ENCODE peak calls at places on chromosomes 2 and 18, in four cellular contexts. One of them, this sample, is unnamed.

GRCh38 chr2:158228943-158229508 is 127.3 kb downstream of the UPP2 start:
- DNase-seq in psoas muscle: no peak
- DNase-seq in neural progenitor cell: no peak
- DNase-seq in ovary: no peak
- DNase-seq in this sample: no peak

GRCh38 chr18:1350931-1351450 is 446.3 kb downstream of the ADCYAP1 start:
- DNase-seq in psoas muscle: no peak
- DNase-seq in neural progenitor cell: no peak
- DNase-seq in ovary: no peak
- DNase-seq in this sample: no peak

GRCh38 chr2:152415811-152416210 is 80.8 kb downstream of the FMNL2 start:
- DNase-seq in neural progenitor cell: no peak
- DNase-seq in ovary: no peak
- DNase-seq in psoas muscle: no peak
- DNase-seq in this sample: no peak

GRCh38 chr2:171726841-171727460 is 39.7 kb downstream of the DYNC1I2 start:
- DNase-seq in neural progenitor cell: no peak
- DNase-seq in ovary: no peak
- DNase-seq in psoas muscle: no peak
- DNase-seq in this sample: no peak

GRCh38 chr2:54386993-54387590 is 69.0 kb upstream of the SPTBN1 start:
- DNase-seq in neural progenitor cell: no peak
- DNase-seq in psoas muscle: peak; percentile 45
- DNase-seq in ovary: peak; percentile 53
- DNase-seq in this sample: no peak

GRCh38 chr2:200459101-200459500 is 50.8 kb downstream of the KCTD18 start:
- DNase-seq in psoas muscle: no peak
- DNase-seq in neural progenitor cell: no peak
- DNase-seq in ovary: no peak
- DNase-seq in this sample: no peak

GRCh38 chr18:53753616-53754015 is 470.9 kb downstream of the MBD2 start:
- DNase-seq in psoas muscle: no peak
- DNase-seq in ovary: no peak
- DNase-seq in neural progenitor cell: peak; percentile 71
- DNase-seq in this sample: no peak

GRCh38 chr2:98911376-98912154 is 24.5 kb downstream of the CRACDL start:
- DNase-seq in ovary: no peak
- DNase-seq in psoas muscle: no peak
- DNase-seq in neural progenitor cell: no peak
- DNase-seq in this sample: no peak

GRCh38 chr2:204030337-204030736 is 93.8 kb downstream of the ICOS start:
- DNase-seq in ovary: no peak
- DNase-seq in neural progenitor cell: no peak
- DNase-seq in psoas muscle: no peak
- DNase-seq in this sample: no peak

GRCh38 chr2:186456941-186457340 is 29.1 kb upstream of the ZC3H15 start:
- DNase-seq in psoas muscle: no peak
- DNase-seq in ovary: no peak
- DNase-seq in neural progenitor cell: no peak
- DNase-seq in this sample: no peak

GRCh38 chr2:39059366-39059952 is 61.4 kb downstream of the SOS1 start:
- DNase-seq in ovary: no peak
- DNase-seq in psoas muscle: no peak
- DNase-seq in neural progenitor cell: peak; percentile 67
- DNase-seq in this sample: no peak

GRCh38 chr2:45391866-45392265 is 219.2 kb downstream of the SRBD1 start:
- DNase-seq in ovary: no peak
- DNase-seq in neural progenitor cell: no peak
- DNase-seq in psoas muscle: no peak
- DNase-seq in this sample: no peak

GRCh38 chr2:30428827-30429461 is 18.1 kb upstream of the LCLAT1 start:
- DNase-seq in psoas muscle: no peak
- DNase-seq in neural progenitor cell: no peak
- DNase-seq in ovary: no peak
- DNase-seq in this sample: no peak

GRCh38 chr18:76256897-76257500 is 238.0 kb downstream of the ZNF516 start:
- DNase-seq in psoas muscle: no peak
- DNase-seq in ovary: peak; percentile 61
- DNase-seq in neural progenitor cell: peak; percentile 70
- DNase-seq in this sample: no peak

GRCh38 chr2:203532957-203533695 is 2.0 kb downstream of the RAPH1 start:
- DNase-seq in ovary: no peak
- DNase-seq in psoas muscle: no peak
- DNase-seq in neural progenitor cell: peak; percentile 52
- DNase-seq in this sample: peak; percentile 16

GRCh38 chr2:135494503-135494902 is 36.5 kb downstream of the ZRANB3 start:
- DNase-seq in neural progenitor cell: no peak
- DNase-seq in psoas muscle: no peak
- DNase-seq in ovary: no peak
- DNase-seq in this sample: no peak

GRCh38 chr2:211174021-211174420 is 617.6 kb downstream of the CPS1 start:
- DNase-seq in neural progenitor cell: no peak
- DNase-seq in ovary: no peak
- DNase-seq in psoas muscle: no peak
- DNase-seq in this sample: no peak

GRCh38 chr2:205743982-205744644 is 61.8 kb downstream of the NRP2 start:
- DNase-seq in ovary: no peak
- DNase-seq in neural progenitor cell: no peak
- DNase-seq in psoas muscle: no peak
- DNase-seq in this sample: no peak

GRCh38 chr2:140157816-140158215 is 1377.6 kb upstream of the NXPH2 start:
- DNase-seq in psoas muscle: no peak
- DNase-seq in neural progenitor cell: no peak
- DNase-seq in ovary: no peak
- DNase-seq in this sample: no peak

GRCh38 chr2:237474511-237474911 is 12.5 kb upstream of the MLPH start:
- DNase-seq in ovary: peak; percentile 71
- DNase-seq in neural progenitor cell: no peak
- DNase-seq in psoas muscle: peak; percentile 41
- DNase-seq in this sample: no peak

GRCh38 chr2:195658541-195658890 is 1.5 kb downstream of the SLC39A10 start:
- DNase-seq in neural progenitor cell: no peak
- DNase-seq in ovary: no peak
- DNase-seq in psoas muscle: no peak
- DNase-seq in this sample: no peak

GRCh38 chr2:177296047-177296446 is 31.5 kb upstream of the NFE2L2 start:
- DNase-seq in psoas muscle: no peak
- DNase-seq in ovary: no peak
- DNase-seq in neural progenitor cell: no peak
- DNase-seq in this sample: no peak

GRCh38 chr18:79524181-79525078 is 128.7 kb downstream of the NFATC1 start:
- DNase-seq in neural progenitor cell: no peak
- DNase-seq in psoas muscle: no peak
- DNase-seq in ovary: peak; percentile 33
- DNase-seq in this sample: no peak

GRCh38 chr2:111692311-111692710 is 191.7 kb downstream of the ANAPC1 start:
- DNase-seq in psoas muscle: no peak
- DNase-seq in neural progenitor cell: no peak
- DNase-seq in ovary: no peak
- DNase-seq in this sample: no peak

GRCh38 chr18:23380001-23380550 is 73.0 kb upstream of the RIOK3 start:
- DNase-seq in ovary: no peak
- DNase-seq in psoas muscle: no peak
- DNase-seq in neural progenitor cell: no peak
- DNase-seq in this sample: no peak

DNA sequence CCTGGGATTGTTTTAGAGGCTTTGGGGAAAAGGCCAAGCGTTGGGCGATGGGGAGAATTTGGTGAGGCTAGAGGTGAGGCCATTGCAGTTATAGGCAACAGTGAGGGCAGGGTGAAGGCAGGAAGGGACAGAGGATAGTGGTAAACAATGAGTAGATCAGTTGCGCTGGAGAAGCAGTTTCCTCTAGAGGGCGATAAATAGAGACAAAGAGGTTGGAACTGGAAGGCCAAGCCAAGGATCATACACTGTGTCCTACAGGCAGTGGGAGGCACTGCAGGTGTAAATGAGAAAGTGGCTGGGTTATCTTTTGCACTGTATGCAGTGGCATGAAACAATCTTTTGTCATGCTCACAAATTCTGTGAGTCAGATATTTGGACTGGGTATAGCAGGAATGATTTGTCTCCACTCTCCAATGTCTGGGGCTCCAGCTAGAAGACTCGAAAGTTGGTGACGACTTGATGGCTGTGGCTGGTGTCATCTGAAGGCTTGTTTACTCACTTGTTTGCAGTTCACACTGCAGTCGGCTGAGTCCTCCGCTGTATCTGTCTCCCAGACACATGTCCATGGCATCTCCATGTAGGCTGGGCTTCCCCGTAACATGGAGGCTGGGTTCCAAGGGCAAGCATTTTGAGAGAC is 82.1 kb downstream of the TNP1 start:
- DNase-seq in psoas muscle: no peak
- DNase-seq in ovary: no peak
- DNase-seq in neural progenitor cell: peak; percentile 88
- DNase-seq in this sample: no peak
- TF ChIP-seq CTCF in psoas muscle: peak; percentile 45
- TF ChIP-seq CTCF in ovary: no peak
- TF ChIP-seq CTCF in neural progenitor cell: peak; percentile 92
- TF ChIP-seq CTCF in this sample: peak; percentile 52

GRCh38 chr2:109677815-109678580 is 63.8 kb downstream of the SOWAHC start:
- DNase-seq in neural progenitor cell: no peak
- DNase-seq in psoas muscle: no peak
- DNase-seq in ovary: no peak
- DNase-seq in this sample: no peak

GRCh38 chr2:109681633-109682032 is 67.5 kb downstream of the SOWAHC start:
- DNase-seq in ovary: no peak
- DNase-seq in psoas muscle: no peak
- DNase-seq in neural progenitor cell: no peak
- DNase-seq in this sample: no peak

GRCh38 chr2:109680523-109681297 is 66.5 kb downstream of the SOWAHC start:
- DNase-seq in neural progenitor cell: no peak
- DNase-seq in ovary: no peak
- DNase-seq in psoas muscle: no peak
- DNase-seq in this sample: no peak

GRCh38 chr2:109676346-109676897 is 62.3 kb downstream of the SOWAHC start:
- DNase-seq in neural progenitor cell: no peak
- DNase-seq in ovary: no peak
- DNase-seq in psoas muscle: no peak
- DNase-seq in this sample: no peak

GRCh38 chr2:109679627-109680026 is 65.5 kb downstream of the SOWAHC start:
- DNase-seq in ovary: no peak
- DNase-seq in psoas muscle: no peak
- DNase-seq in neural progenitor cell: no peak
- DNase-seq in this sample: no peak
- H3K27ac ChIP-seq in ovary: no peak overlapping the region
- H3K27ac ChIP-seq in psoas muscle: no peak overlapping the region
- H3K27ac ChIP-seq in neural progenitor cell: no peak overlapping the region
- H3K27ac ChIP-seq in this sample: no peak overlapping the region

DNA sequence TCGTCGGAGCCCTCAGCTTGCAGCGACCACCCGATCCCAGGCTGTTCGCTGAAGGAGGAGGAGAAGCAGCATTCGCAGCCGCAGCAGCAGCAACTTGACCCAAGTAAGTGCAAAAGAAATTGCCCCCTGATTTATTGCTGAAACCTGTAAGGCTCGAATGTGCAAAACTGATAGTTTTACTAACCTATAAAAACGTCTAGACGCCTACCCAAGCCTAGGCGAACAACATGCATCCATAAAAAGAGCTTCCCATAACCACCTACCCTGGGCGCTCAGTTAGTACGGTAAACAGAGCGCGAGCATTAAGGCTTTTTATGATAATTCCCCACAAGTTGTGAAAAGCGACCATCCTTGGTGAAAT is 944 bp downstream of the HOXD9 start:
- DNase-seq in ovary: no peak
- DNase-seq in psoas muscle: no peak
- DNase-seq in neural progenitor cell: no peak
- DNase-seq in this sample: no peak
- H3K4me3 ChIP-seq in ovary: peak overlapping the region; percentile 76
- H3K4me3 ChIP-seq in psoas muscle: peak overlapping the region; percentile 83
- H3K4me3 ChIP-seq in neural progenitor cell: peak overlapping the region; percentile 42
- H3K4me3 ChIP-seq in this sample: no peak overlapping the region

DNA sequence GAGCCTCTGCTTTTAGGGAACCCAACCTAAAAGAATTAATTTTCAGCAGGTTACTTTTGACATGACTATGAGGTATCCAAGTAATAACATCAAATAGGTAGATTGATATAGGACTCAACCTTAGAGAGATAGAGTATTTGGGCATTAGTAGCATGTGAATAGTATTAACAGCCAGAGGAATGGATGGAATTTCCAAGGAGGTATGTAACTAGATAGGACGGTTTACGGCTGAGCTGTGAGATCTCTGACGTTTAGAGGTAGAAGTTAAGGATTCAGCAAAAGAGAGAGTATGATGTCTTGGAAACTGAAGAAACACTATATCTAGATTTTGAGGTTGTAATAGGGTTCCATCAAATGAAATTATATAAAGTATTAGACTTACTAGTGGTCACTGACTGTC is 70.3 kb downstream of the HNMT start:
- DNase-seq in psoas muscle: no peak
- DNase-seq in ovary: no peak
- DNase-seq in neural progenitor cell: peak; percentile 4
- DNase-seq in this sample: no peak
- TF ChIP-seq CTCF in psoas muscle: no peak
- TF ChIP-seq CTCF in ovary: no peak
- TF ChIP-seq CTCF in neural progenitor cell: no peak
- TF ChIP-seq CTCF in this sample: no peak

GRCh38 chr18:58118510-58118909 is 74.5 kb downstream of the NEDD4L start:
- DNase-seq in neural progenitor cell: no peak
- DNase-seq in psoas muscle: no peak
- DNase-seq in ovary: no peak
- DNase-seq in this sample: no peak

GRCh38 chr18:58116815-58117214 is 72.8 kb downstream of the NEDD4L start:
- DNase-seq in ovary: no peak
- DNase-seq in psoas muscle: no peak
- DNase-seq in neural progenitor cell: no peak
- DNase-seq in this sample: no peak

GRCh38 chr18:58119819-58120218 is 75.8 kb downstream of the NEDD4L start:
- DNase-seq in neural progenitor cell: no peak
- DNase-seq in psoas muscle: no peak
- DNase-seq in ovary: no peak
- DNase-seq in this sample: no peak

GRCh38 chr18:58114766-58115165 is 70.7 kb downstream of the NEDD4L start:
- DNase-seq in neural progenitor cell: peak; percentile 84
- DNase-seq in psoas muscle: no peak
- DNase-seq in ovary: no peak
- DNase-seq in this sample: no peak

DNA sequence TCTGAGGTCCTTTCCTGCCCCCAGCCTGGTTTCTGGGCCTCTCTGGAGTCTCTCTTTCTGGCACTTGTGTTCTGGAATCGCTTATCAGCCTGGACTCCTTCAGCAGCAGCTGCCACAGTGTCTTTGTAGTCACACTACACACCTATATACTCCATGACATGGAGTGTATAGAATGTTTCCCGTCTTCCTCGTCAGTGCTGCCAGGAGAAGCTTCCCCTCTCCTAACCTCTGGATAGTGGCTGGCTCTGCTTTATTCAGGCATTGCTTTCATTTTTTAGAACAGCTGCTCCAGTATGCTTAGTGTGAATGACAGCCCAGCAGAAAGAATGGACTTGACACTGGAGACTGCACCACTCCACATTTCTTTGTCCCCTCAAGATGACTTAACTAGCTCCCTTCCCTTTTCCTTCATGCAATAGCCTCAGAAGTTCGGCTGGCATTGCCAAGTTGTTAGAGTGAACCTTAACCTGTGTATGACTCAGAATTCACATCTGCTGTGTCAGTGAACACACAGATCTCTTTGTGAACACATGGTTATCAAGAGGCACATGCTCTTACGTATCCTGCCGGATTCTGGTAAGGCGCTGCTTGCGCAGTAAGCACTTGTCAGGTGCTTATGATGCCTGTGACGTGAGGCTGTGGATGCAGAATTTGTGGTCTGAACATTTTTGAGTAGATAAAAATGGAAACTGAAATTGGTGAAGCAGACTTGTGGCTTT is 73.8 kb downstream of the NEDD4L start:
- DNase-seq in psoas muscle: no peak
- DNase-seq in neural progenitor cell: no peak
- DNase-seq in ovary: peak; percentile 50
- DNase-seq in this sample: no peak
- H3K27ac ChIP-seq in psoas muscle: no peak overlapping the region
- H3K27ac ChIP-seq in neural progenitor cell: no peak overlapping the region
- H3K27ac ChIP-seq in ovary: no peak overlapping the region
- H3K27ac ChIP-seq in this sample: no peak overlapping the region

This sample was measured in dorsolateral prefrontal cortex.